ENCODE peak calls at places on chromosomes 11 and 22, in six cellular contexts. M is thoracic aorta, Q is Calu3, O is epithelial cell of proximal tubule, K is omental fat pad, R is chondrocyte. P is an unnamed sample.

GRCh38 chr11:64340671-64341335 is 799 bp downstream of the CCDC88B start:
- DNase-seq in Q (no peak), K (no peak), O (no peak), R (no peak), M (no peak), P (peak; percentile 87)

GRCh38 chr11:133978816-133979215 is 22.0 kb upstream of the IGSF9B start:
- DNase-seq in K (no peak), O (no peak), M (no peak), R (no peak), Q (no peak), P (no peak)

GRCh38 chr22:43897751-43898261 is 6.0 kb upstream of the PNPLA5 start:
- DNase-seq in R (no peak), M (no peak), O (no peak), K (no peak), Q (peak; percentile 33), P (no peak)

GRCh38 chr11:43681543-43681942 is 1.0 kb downstream of the HSD17B12 start:
- DNase-seq in K (no peak), R (no peak), O (no peak), Q (no peak), M (no peak), P (no peak)

GRCh38 chr22:37910863-37911262 is 4.8 kb downstream of the MICALL1 start:
- DNase-seq in Q (no peak), O (no peak), M (no peak), R (no peak), K (no peak), P (no peak)

GRCh38 chr11:45933131-45933821 is 10.8 kb downstream of the LARGE2 start:
- DNase-seq in K (no peak), M (no peak), O (no peak), R (no peak), Q (no peak), P (no peak)

GRCh38 chr11:7303146-7303545 is 51.4 kb downstream of the SYT9 start:
- DNase-seq in R (no peak), Q (no peak), O (no peak), M (no peak), K (no peak), P (no peak)

GRCh38 chr11:120746836-120747609 is 235.5 kb downstream of the GRIK4 start:
- DNase-seq in O (no peak), Q (no peak), R (no peak), K (no peak), M (no peak), P (no peak)

GRCh38 chr11:129846508-129847335 is 31.1 kb downstream of the TMEM45B start:
- DNase-seq in M (no peak), R (no peak), O (no peak), K (no peak), Q (peak; percentile 36), P (no peak)

GRCh38 chr11:115217726-115218311 is 286.4 kb downstream of the CADM1 start:
- DNase-seq in R (no peak), M (no peak), Q (no peak), O (no peak), K (no peak), P (peak; percentile 35)

GRCh38 chr11:7353100-7353499 is 101.4 kb downstream of the SYT9 start:
- DNase-seq in K (no peak), R (no peak), O (no peak), M (no peak), Q (peak; percentile 49), P (peak; percentile 8)

DNA sequence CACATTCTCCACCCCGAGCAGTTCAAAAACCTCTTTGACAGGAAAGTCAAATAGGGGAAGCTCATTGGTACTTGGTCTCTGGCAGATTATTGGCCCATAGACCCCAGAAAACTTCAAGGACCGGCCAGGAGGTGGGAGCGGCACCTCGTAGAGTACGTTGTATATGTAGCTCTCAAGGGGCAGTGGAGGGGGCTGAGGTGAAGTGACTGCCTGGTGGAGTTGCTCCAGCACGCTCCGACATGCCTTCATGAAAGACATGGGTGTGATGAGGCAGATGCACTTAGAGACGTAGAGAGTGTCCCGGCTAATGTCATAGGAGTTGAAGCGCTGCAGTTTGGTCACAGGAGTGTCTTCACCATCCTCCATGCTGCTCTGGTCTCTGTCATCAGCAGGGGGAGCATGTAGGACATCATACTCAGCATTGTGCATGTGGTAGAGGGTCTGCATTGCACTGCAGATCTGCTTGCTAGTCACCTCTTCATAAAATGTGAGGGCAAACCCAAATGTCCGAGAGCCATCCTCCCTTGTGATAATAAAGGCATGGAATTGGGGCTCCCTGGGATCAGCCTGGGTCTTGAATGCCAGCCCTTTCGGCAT is 61.3 kb downstream of the DENND5A start:
- DNase-seq in R (no peak), M (no peak), Q (no peak), K (no peak), O (no peak), P (no peak)
- TF ChIP-seq CTCF in R (peak; percentile 45), M (no peak), Q (no peak), K (no peak), O (peak; percentile 17), P (no peak)

GRCh38 chr11:81444306-81444705 is 1289.4 kb downstream of the FAM181B start:
- DNase-seq in K (no peak), R (no peak), O (no peak), Q (no peak), M (no peak), P (no peak)
- TF ChIP-seq CTCF in K (no peak), R (peak; percentile 11), O (peak; percentile 43), Q (no peak), M (no peak), P (peak; percentile 21)

DNA sequence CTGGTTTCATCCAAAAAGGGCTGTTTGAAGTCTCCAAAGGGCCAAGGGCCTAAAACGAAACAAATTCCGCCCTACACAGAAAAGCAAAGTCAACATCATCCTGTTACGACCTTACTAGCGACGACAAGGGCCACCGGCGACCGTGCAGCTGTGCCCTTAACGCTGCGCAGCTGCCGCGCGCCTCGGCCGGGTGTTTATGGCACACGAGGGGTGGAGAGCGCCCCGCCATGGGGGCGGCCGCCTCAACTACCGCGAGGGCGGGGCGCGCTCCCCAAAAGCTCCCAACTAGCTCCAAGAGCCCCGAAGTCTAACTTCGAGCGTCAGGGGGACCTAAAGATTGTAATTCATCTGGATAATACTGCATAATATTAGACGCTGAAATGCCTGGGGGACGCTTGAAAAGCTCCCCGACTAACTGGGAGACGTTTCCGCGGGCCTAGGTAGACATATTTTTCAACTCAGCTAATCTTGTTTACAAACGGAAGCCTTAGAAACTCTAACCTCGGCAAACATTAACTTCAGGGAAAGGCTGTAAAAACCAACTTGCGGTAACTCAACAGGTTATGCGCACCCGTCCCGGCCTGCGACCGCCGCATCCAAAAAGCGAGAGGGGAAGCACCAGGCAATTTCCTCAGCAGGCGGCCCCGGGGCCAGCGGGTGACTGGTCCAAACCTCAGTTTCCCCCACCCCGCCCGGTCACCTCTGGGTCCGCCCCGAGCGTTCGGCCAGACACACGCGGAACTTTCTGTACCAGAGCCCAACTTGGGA is 688 bp downstream of the TMEM123 start:
- DNase-seq in Q (peak; percentile 49), K (peak; percentile 37), M (no peak), R (no peak), O (peak; percentile 64), P (peak; percentile 70)
- TF ChIP-seq CTCF in Q (no peak), K (no peak), M (no peak), R (peak; percentile 57), O (peak; percentile 13), P (no peak)

GRCh38 chr22:34866501-34867171 is 199.3 kb upstream of the ISX start:
- DNase-seq in R (no peak), K (no peak), Q (no peak), M (no peak), O (peak; percentile 43), P (no peak)

GRCh38 chr22:34861787-34862186 is 204.2 kb upstream of the ISX start:
- DNase-seq in Q (no peak), R (no peak), M (no peak), K (no peak), O (no peak), P (no peak)

GRCh38 chr22:34866081-34866480 is 199.9 kb upstream of the ISX start:
- DNase-seq in O (no peak), Q (no peak), M (no peak), R (no peak), K (no peak), P (no peak)
- TF ChIP-seq CTCF in O (no peak), Q (no peak), M (no peak), R (no peak), K (no peak), P (no peak)

DNA sequence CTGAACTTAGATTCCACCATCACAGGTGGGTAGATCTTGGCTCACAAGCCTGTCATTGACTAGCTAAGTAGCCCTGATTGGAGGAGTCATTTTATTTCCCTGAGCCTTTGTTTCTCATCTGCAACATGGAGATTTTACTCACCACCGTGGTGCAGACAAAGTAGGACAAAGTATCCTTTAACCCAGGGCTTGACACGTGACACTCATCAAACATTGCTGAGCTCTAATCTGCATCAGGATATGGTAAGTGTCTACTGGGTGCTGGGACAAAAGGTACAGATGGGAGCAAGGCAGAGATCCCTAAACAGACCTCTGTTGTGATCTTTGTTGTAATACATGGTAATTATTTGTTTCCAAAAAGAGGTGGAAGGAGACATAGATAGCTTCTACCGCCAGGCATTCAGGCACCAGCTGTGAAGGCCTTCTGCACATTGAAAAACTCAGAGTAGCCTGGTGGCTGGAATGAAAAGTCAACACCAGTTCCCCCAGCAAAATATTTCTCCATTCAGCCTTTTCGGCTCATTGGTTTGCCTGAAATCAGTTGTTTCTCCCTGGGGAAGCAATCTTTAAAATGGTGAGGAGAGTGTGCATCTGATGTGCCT is 18.3 kb upstream of the MICAL2 start:
- DNase-seq in R (no peak), M (no peak), K (no peak), O (no peak), Q (no peak), P (no peak)
- TF ChIP-seq CTCF in R (peak; percentile 73), M (peak; percentile 52), K (no peak), O (no peak), Q (no peak), P (no peak)